ENCODE peak calls at places on chromosomes 4 and X, in eight cellular contexts. M is HCT116, E is IMR-90, A is lower leg skin, R is Peyer's patch, X is heart left ventricle, C is tibial nerve, J is testis. Y is an unnamed sample.
A peak's percentile ranks its signal among the peaks of the same experiment; 100 is the strongest.

GRCh38 chrX:13360146-13360545 is 40.3 kb upstream of the ATXN3L start:
- DNase-seq in X (peak; percentile 25), J (no peak), M (no peak), C (no peak), E (no peak), R (no peak), A (no peak), Y (no peak)

GRCh38 chrX:20454117-20454516 is 187.4 kb upstream of the RPS6KA3 start:
- DNase-seq in E (peak; percentile 25), X (no peak), R (no peak), C (no peak), J (no peak), A (no peak), M (no peak), Y (no peak)

GRCh38 chrX:154320406-154320805 is 24.8 kb downstream of the TKTL1 start:
- DNase-seq in X (no peak), R (no peak), M (no peak), C (no peak), J (no peak), A (no peak), E (no peak), Y (no peak)

GRCh38 chrX:129772796-129773431 is 6.8 kb upstream of the SASH3 start:
- DNase-seq in J (peak; percentile 18), X (peak; percentile 56), A (peak; percentile 90), C (no peak), R (peak; percentile 84), M (no peak), E (no peak), Y (peak; percentile 43)

GRCh38 chr4:78020677-78021076 is 36.4 kb upstream of the FRAS1 start:
- DNase-seq in A (no peak), M (no peak), R (no peak), X (no peak), C (no peak), E (no peak), J (no peak), Y (no peak)

GRCh38 chr4:188551156-188551555 is 411.9 kb downstream of the TRIML1 start:
- DNase-seq in X (no peak), C (no peak), M (no peak), E (peak; percentile 9), J (no peak), A (no peak), R (no peak), Y (no peak)

GRCh38 chr4:7208509-7209451 is 16.4 kb downstream of the SORCS2 start:
- DNase-seq in J (no peak), M (no peak), X (no peak), E (no peak), C (no peak), R (no peak), A (no peak), Y (no peak)

GRCh38 chrX:14050704-14051103 is 21.0 kb upstream of the GEMIN8 start:
- DNase-seq in M (no peak), R (no peak), A (no peak), J (no peak), C (no peak), E (peak; percentile 10), X (no peak), Y (no peak)

GRCh38 chrX:134538316-134538715 is 78.4 kb downstream of the HPRT1 start:
- DNase-seq in J (peak; percentile 25), M (no peak), A (no peak), C (no peak), R (no peak), E (no peak), X (no peak), Y (no peak)
- TF ChIP-seq POLR2A in J (no peak), M (no peak), A (no peak), C (no peak), R (no peak), E (no peak), X (no peak), Y (no peak)

GRCh38 chr4:73404042-73404441 is at the start of gene ALB:
- DNase-seq in E (no peak), M (no peak), R (no peak), J (no peak), X (no peak), C (no peak), A (no peak), Y (no peak)
- TF ChIP-seq POLR2A in E (no peak), M (no peak), R (no peak), J (no peak), X (no peak), C (no peak), A (no peak), Y (no peak)

GRCh38 chr4:147780137-147780777 is 48.4 kb downstream of the ARHGAP10 start:
- DNase-seq in M (no peak), J (no peak), E (no peak), A (no peak), X (no peak), C (no peak), R (no peak), Y (no peak)
- TF ChIP-seq POLR2A in M (no peak), J (no peak), E (no peak), A (no peak), X (no peak), C (no peak), R (no peak), Y (no peak)

GRCh38 chr4:25377572-25377882 is 464 bp downstream of the ANAPC4 start:
- DNase-seq in A (no peak), C (no peak), R (no peak), M (no peak), J (no peak), E (no peak), X (no peak), Y (no peak)

GRCh38 chr4:25378130-25378743 is 1.2 kb downstream of the ANAPC4 start:
- DNase-seq in R (no peak), J (no peak), M (no peak), E (no peak), C (no peak), A (no peak), X (no peak), Y (no peak)

GRCh38 chr4:25379591-25379990 is 2.5 kb downstream of the ANAPC4 start:
- DNase-seq in R (no peak), X (no peak), E (no peak), M (no peak), J (no peak), C (no peak), A (no peak), Y (no peak)

DNA sequence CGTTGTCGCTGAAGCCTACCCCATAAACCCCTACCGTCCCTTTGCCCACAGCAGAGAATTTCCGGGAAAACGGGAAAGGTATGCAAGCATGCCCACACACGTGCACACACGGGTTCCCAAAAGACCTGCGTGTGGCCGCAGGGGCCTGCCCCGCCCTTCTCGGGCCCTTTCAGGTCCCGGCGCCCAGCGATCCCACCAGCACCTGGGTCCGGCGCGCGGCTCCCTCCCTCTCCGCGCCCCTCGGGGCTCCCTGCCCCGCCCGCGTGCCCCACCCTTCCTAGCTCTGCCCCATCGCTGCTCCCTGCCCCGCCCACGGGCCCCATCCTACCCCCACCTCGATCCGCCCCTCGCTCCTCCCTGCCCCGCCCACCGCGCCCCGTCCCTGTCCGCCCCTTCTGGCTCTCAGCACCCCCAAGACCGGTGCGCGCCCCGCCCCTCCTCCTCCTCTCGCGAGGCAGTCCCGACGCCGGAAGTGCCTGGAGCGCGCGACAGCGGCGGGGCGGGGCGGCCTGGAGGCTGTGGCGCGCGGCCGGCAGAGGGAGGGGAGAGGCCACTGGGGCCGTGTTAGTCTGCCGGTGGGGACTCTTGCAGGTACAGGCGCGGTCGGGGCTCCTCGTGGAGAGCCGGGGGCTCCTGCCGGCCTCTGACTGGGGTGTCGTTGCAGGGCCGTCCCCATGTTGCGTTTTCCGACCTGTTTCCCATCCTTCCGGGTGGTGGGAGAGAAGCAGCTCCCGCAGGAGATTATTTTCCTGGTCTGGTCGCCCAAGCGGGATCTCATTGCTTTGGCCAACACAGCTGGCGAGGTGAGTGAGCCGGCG is at the start of gene ANAPC4:
- DNase-seq in E (peak; percentile 82), A (peak; percentile 98), R (peak; percentile 99), J (peak; percentile 96), C (peak; percentile 91), M (peak; percentile 83), X (peak; percentile 95), Y (peak; percentile 91)
- TF ChIP-seq POLR2A in E (no peak), A (no peak), R (peak; percentile 76), J (no peak), C (peak; percentile 60), M (peak; percentile 82), X (peak; percentile 65), Y (peak; percentile 94)

Y was measured in GM12892.